ENCODE peak calls at places on chromosomes 12 and 14, in eight cellular contexts. One of them, this sample, is unnamed.

GRCh38 chr12:130873825-130874224 is 2.0 kb downstream of the RAN start:
- DNase-seq in KG1: no peak
- DNase-seq in right lobe of liver: no peak
- DNase-seq in NCI-H1092 treated with DMSO at 0.1 percent for 48 hours: no peak
- DNase-seq in aorta: no peak
- DNase-seq in NCI-H510A: no peak
- DNase-seq in stimulated activated CD4-positive, alpha-beta T cell treated with anti-CD3 and anti-CD28 coated beads, Interleukin-4, amount 100 ng/mL, for 24 hours: no peak
- DNase-seq in HEK293T: no peak
- DNase-seq in this sample: no peak

GRCh38 chr12:53052419-53053222 is 2.8 kb downstream of the TNS2 start:
- DNase-seq in KG1: no peak
- DNase-seq in right lobe of liver: peak; percentile 95
- DNase-seq in NCI-H1092 treated with DMSO at 0.1 percent for 48 hours: peak; percentile 73
- DNase-seq in aorta: peak; percentile 94
- DNase-seq in NCI-H510A: peak; percentile 49
- DNase-seq in stimulated activated CD4-positive, alpha-beta T cell treated with anti-CD3 and anti-CD28 coated beads, Interleukin-4, amount 100 ng/mL, for 24 hours: no peak
- DNase-seq in HEK293T: no peak
- DNase-seq in this sample: no peak

GRCh38 chr12:113535100-113535499 is 63.4 kb upstream of the LHX5 start:
- DNase-seq in KG1: no peak
- DNase-seq in right lobe of liver: no peak
- DNase-seq in NCI-H1092 treated with DMSO at 0.1 percent for 48 hours: no peak
- DNase-seq in aorta: no peak
- DNase-seq in NCI-H510A: no peak
- DNase-seq in stimulated activated CD4-positive, alpha-beta T cell treated with anti-CD3 and anti-CD28 coated beads, Interleukin-4, amount 100 ng/mL, for 24 hours: no peak
- DNase-seq in HEK293T: no peak
- DNase-seq in this sample: no peak

GRCh38 chr14:68309631-68310030 is 483.2 kb downstream of the ZFP36L1 start:
- DNase-seq in KG1: no peak
- DNase-seq in right lobe of liver: no peak
- DNase-seq in NCI-H1092 treated with DMSO at 0.1 percent for 48 hours: no peak
- DNase-seq in aorta: peak; percentile 62
- DNase-seq in NCI-H510A: no peak
- DNase-seq in stimulated activated CD4-positive, alpha-beta T cell treated with anti-CD3 and anti-CD28 coated beads, Interleukin-4, amount 100 ng/mL, for 24 hours: no peak
- DNase-seq in HEK293T: no peak
- DNase-seq in this sample: no peak

GRCh38 chr12:118704517-118704916 is 276.8 kb upstream of the SRRM4 start:
- DNase-seq in KG1: no peak
- DNase-seq in right lobe of liver: no peak
- DNase-seq in NCI-H1092 treated with DMSO at 0.1 percent for 48 hours: no peak
- DNase-seq in aorta: no peak
- DNase-seq in NCI-H510A: no peak
- DNase-seq in stimulated activated CD4-positive, alpha-beta T cell treated with anti-CD3 and anti-CD28 coated beads, Interleukin-4, amount 100 ng/mL, for 24 hours: no peak
- DNase-seq in HEK293T: peak; percentile 11
- DNase-seq in this sample: no peak

GRCh38 chr12:56931474-56931978 is 2.7 kb downstream of the SDR9C7 start:
- DNase-seq in KG1: peak; percentile 18
- DNase-seq in right lobe of liver: no peak
- DNase-seq in NCI-H1092 treated with DMSO at 0.1 percent for 48 hours: no peak
- DNase-seq in aorta: no peak
- DNase-seq in NCI-H510A: no peak
- DNase-seq in stimulated activated CD4-positive, alpha-beta T cell treated with anti-CD3 and anti-CD28 coated beads, Interleukin-4, amount 100 ng/mL, for 24 hours: no peak
- DNase-seq in HEK293T: no peak
- DNase-seq in this sample: peak; percentile 84

GRCh38 chr14:81594012-81594411 is 60.4 kb upstream of the SEL1L start:
- DNase-seq in KG1: no peak
- DNase-seq in right lobe of liver: no peak
- DNase-seq in NCI-H1092 treated with DMSO at 0.1 percent for 48 hours: no peak
- DNase-seq in aorta: peak; percentile 67
- DNase-seq in NCI-H510A: no peak
- DNase-seq in stimulated activated CD4-positive, alpha-beta T cell treated with anti-CD3 and anti-CD28 coated beads, Interleukin-4, amount 100 ng/mL, for 24 hours: no peak
- DNase-seq in HEK293T: no peak
- DNase-seq in this sample: no peak

GRCh38 chr12:6312529-6313325 is 2.2 kb downstream of the PLEKHG6 start:
- DNase-seq in KG1: no peak
- DNase-seq in right lobe of liver: peak; percentile 78
- DNase-seq in NCI-H1092 treated with DMSO at 0.1 percent for 48 hours: no peak
- DNase-seq in aorta: no peak
- DNase-seq in NCI-H510A: no peak
- DNase-seq in stimulated activated CD4-positive, alpha-beta T cell treated with anti-CD3 and anti-CD28 coated beads, Interleukin-4, amount 100 ng/mL, for 24 hours: no peak
- DNase-seq in HEK293T: no peak
- DNase-seq in this sample: no peak